ENCODE peak calls at places on chromosomes 1 and 21, in six cellular contexts. T, N, P, I, Z and C are unnamed samples.

GRCh38 chr1:206035027-206035426 is 11.3 kb upstream of the CTSE start:
- DNase-seq in I (no peak), T (peak), P (no peak), N (no peak), Z (no peak), C (no peak)

GRCh38 chr1:79188371-79188770 is 181.8 kb upstream of the ADGRL4 start:
- DNase-seq in N (no peak), P (no peak), I (no peak), T (no peak), Z (no peak), C (no peak)

GRCh38 chr1:13947658-13948057 is 247.7 kb downstream of the PRDM2 start:
- DNase-seq in T (no peak), N (no peak), I (no peak), Z (no peak), P (no peak), C (no peak)

GRCh38 chr21:32770514-32771133 is 931 bp downstream of the PAXBP1 start:
- DNase-seq in T (no peak), P (no peak), I (peak), Z (no peak), N (no peak), C (no peak)

GRCh38 chr1:21397813-21398188 is 42.1 kb upstream of the NBPF3 start:
- DNase-seq in N (no peak), Z (peak), T (peak), I (no peak), P (no peak), C (no peak)

GRCh38 chr1:234887026-234887910 is 241.4 kb downstream of the TOMM20 start:
- DNase-seq in T (no peak), N (no peak), Z (no peak), I (no peak), P (no peak), C (no peak)

GRCh38 chr1:79259390-79260336 is 253.1 kb upstream of the ADGRL4 start:
- DNase-seq in I (no peak), P (no peak), N (no peak), T (no peak), Z (no peak), C (no peak)

GRCh38 chr1:43331688-43332087 is 5.9 kb upstream of the MPL start:
- DNase-seq in T (no peak), Z (no peak), N (no peak), I (no peak), P (no peak), C (no peak)

GRCh38 chr1:59361766-59362165 is 64.9 kb downstream of the FGGY start:
- DNase-seq in T (no peak), P (no peak), Z (peak), N (no peak), I (no peak), C (no peak)

GRCh38 chr1:170520601-170521000 is 11.4 kb upstream of the GORAB start:
- DNase-seq in N (no peak), P (no peak), Z (no peak), I (no peak), T (no peak), C (no peak)

GRCh38 chr1:116123837-116124533 is 12.8 kb downstream of the MAB21L3 start:
- DNase-seq in T (no peak), N (no peak), I (no peak), P (no peak), Z (no peak), C (no peak)

GRCh38 chr1:31723828-31724359 is 20.1 kb upstream of the COL16A1 start:
- DNase-seq in I (peak), T (peak), N (no peak), P (no peak), Z (peak), C (no peak)

GRCh38 chr1:156804026-156804425 is 12.6 kb downstream of the SH2D2A start:
- DNase-seq in Z (no peak), T (no peak), N (no peak), I (no peak), P (no peak), C (no peak)

GRCh38 chr21:42474982-42475381 is 21.0 kb downstream of the RSPH1 start:
- DNase-seq in T (no peak), I (no peak), Z (no peak), P (no peak), N (no peak), C (no peak)

GRCh38 chr1:205064741-205065316 is 19.4 kb downstream of the TMEM81 start:
- DNase-seq in Z (no peak), N (no peak), P (no peak), T (no peak), I (no peak), C (no peak)

GRCh38 chr1:163774390-163774789 is 452.6 kb downstream of the NUF2 start:
- DNase-seq in N (no peak), Z (no peak), P (no peak), I (no peak), T (no peak), C (no peak)

GRCh38 chr1:1440941-1441888 is 5.7 kb downstream of the VWA1 start:
- DNase-seq in Z (peak), N (peak), P (no peak), T (peak), I (peak), C (peak)

GRCh38 chr1:63861055-63861691 is 87.4 kb downstream of the ROR1 start:
- DNase-seq in T (no peak), Z (no peak), N (no peak), I (no peak), P (no peak), C (no peak)

GRCh38 chr1:62438163-62438562 is 1.3 kb downstream of the USP1 start:
- DNase-seq in P (no peak), Z (no peak), T (no peak), N (no peak), I (no peak), C (no peak)

GRCh38 chr1:155323729-155324040 is 3.0 kb downstream of the RUSC1 start:
- DNase-seq in I (peak), T (peak), P (no peak), N (peak), Z (peak), C (peak)

GRCh38 chr1:32651461-32652073 is 559 bp downstream of the RBBP4 start:
- DNase-seq in T (no peak), Z (no peak), I (no peak), P (no peak), N (peak), C (no peak)

GRCh38 chr21:39660191-39660590 is 47.5 kb downstream of the B3GALT5 start:
- DNase-seq in N (no peak), Z (no peak), P (no peak), I (no peak), T (no peak), C (no peak)

GRCh38 chr1:41830711-41831110 is 88.0 kb downstream of the HIVEP3 start:
- DNase-seq in P (no peak), I (no peak), N (no peak), Z (no peak), T (no peak), C (no peak)

GRCh38 chr1:93080424-93080823 is 1.3 kb downstream of the MTF2 start:
- DNase-seq in Z (peak), P (peak), T (no peak), N (no peak), I (peak), C (peak)

GRCh38 chr1:119646521-119647227 is 1.4 kb downstream of the ZNF697 start:
- DNase-seq in N (no peak), P (no peak), T (no peak), I (no peak), Z (peak), C (no peak)

GRCh38 chr1:221743416-221744208 is 1.7 kb upstream of the DUSP10 start:
- DNase-seq in I (no peak), T (no peak), Z (no peak), N (no peak), P (peak), C (no peak)

GRCh38 chr1:29969576-29969975 is 733.3 kb downstream of the PTPRU start:
- DNase-seq in P (no peak), T (peak), N (no peak), Z (no peak), I (no peak), C (no peak)

GRCh38 chr1:212317916-212318315 is 32.7 kb downstream of the PPP2R5A start:
- DNase-seq in Z (no peak), P (no peak), I (no peak), T (no peak), N (no peak), C (no peak)

GRCh38 chr1:220906561-220907334 is 27.5 kb downstream of the HLX start:
- DNase-seq in T (no peak), Z (no peak), I (no peak), P (no peak), N (no peak), C (no peak)

GRCh38 chr1:34792868-34793727 is at the start of gene GJA4:
- DNase-seq in N (no peak), I (no peak), T (no peak), Z (peak), P (no peak), C (no peak)

GRCh38 chr1:31413405-31414005 is 492 bp downstream of the SERINC2 start:
- DNase-seq in I (no peak), T (peak), Z (peak), N (no peak), P (no peak), C (no peak)

GRCh38 chr1:167791281-167792209 is 69.8 kb downstream of the MPZL1 start:
- DNase-seq in Z (no peak), N (no peak), I (no peak), T (no peak), P (no peak), C (no peak)

GRCh38 chr1:225460737-225461532 is 33.1 kb upstream of the LBR start:
- DNase-seq in Z (no peak), N (no peak), P (no peak), I (no peak), T (no peak), C (no peak)

GRCh38 chr1:161908264-161908663 is 115.4 kb downstream of the OLFML2B start:
- DNase-seq in N (no peak), P (no peak), T (no peak), I (no peak), Z (no peak), C (no peak)

GRCh38 chr1:168079761-168080160 is 57.0 kb downstream of the GPR161 start:
- DNase-seq in T (no peak), Z (no peak), P (no peak), N (no peak), I (no peak), C (no peak)

GRCh38 chr1:107863342-107863741 is 101.6 kb downstream of the VAV3 start:
- DNase-seq in T (no peak), P (no peak), N (no peak), I (no peak), Z (no peak), C (no peak)

GRCh38 chr1:27296773-27297214 is 25.2 kb upstream of the TMEM222 start:
- DNase-seq in T (peak), Z (peak), I (peak), P (no peak), N (peak), C (peak)

GRCh38 chr1:47332779-47333577 is 612 bp upstream of the CMPK1 start:
- DNase-seq in P (no peak), N (peak), Z (no peak), T (no peak), I (no peak), C (no peak)

GRCh38 chr1:47334765-47335435 is 1.3 kb downstream of the CMPK1 start:
- DNase-seq in T (no peak), N (no peak), Z (no peak), P (peak), I (peak), C (no peak)

GRCh38 chr1:47331875-47332274 is 1.7 kb upstream of the CMPK1 start:
- DNase-seq in T (no peak), I (no peak), P (no peak), Z (no peak), N (no peak), C (no peak)

GRCh38 chr1:47333578-47333921 is at the start of gene CMPK1:
- DNase-seq in P (peak), I (peak), T (peak), Z (peak), N (peak), C (peak)

DNA sequence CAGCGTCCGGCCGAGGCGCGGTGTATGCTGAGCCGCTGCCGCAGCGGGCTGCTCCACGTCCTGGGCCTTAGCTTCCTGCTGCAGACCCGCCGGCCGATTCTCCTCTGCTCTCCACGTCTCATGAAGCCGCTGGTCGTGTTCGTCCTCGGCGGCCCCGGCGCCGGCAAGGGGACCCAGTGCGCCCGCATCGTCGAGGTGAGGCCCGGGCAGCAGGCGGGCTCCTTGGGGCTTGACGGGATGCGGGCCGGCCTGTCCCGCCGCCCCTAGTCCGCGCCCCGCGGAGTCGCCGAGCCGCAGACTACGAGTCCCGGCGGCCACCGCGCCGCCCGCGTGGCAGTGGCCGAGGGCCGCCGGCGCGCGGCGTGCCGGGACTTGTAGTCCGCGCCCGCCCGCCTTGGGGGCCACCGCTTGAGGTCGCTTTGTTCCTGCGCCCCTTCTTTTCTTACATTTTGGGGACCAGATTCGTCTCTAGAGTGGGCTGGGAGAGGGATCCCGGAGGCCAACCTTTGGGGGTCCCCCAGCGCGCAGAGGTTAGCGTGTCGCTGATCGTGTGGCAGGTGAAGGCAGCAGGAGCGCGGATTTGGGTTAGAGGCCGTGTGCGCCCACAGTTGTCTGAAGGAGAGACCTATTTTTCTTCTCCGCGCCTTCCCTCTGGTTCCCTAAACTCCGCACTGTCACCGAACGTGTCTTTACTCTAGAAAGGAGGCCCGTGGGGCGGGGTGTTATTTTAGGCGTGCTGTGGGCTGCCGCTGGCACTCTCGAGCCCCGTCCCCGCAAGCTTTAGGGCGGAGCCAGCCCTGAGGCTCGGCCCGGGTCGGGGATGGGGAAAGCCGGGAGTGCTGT is 553 bp downstream of the CMPK1 start:
- DNase-seq in T (peak), N (peak), Z (peak), I (peak), P (no peak), C (peak)
- TF ChIP-seq POLR2A in T (peak), N (peak), Z (peak), I (peak), P (peak), C (peak)

GRCh38 chr21:15976807-15977206 is 247.0 kb downstream of the USP25 start:
- DNase-seq in T (no peak), P (no peak), I (no peak), N (no peak), Z (no peak), C (no peak)
- TF ChIP-seq TAF1 in T (no peak), P (no peak), I (no peak), N (no peak), Z (no peak), C (no peak)

DNA sequence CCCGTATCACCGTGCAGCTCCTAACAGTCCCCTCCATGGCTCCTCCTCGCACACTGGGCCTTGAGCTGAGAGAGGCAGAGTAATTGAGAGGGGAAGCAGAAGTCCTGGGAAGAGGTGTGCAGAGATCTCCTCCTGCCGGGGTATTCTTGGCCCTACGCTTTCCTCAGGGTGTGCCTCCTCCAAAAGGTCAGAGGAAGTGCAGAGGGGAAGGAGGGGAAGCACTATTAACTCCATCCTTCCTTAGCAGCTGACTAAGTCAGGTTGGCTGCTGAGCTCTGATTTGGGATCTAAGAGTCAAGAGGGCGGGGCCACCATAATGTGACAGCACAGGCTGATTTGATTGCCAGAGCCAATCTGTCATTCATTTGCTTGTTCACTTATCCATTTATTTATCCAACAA is 12.3 kb downstream of the ATP2B4 start:
- DNase-seq in Z (no peak), I (no peak), P (no peak), N (no peak), T (no peak), C (no peak)
- TF ChIP-seq POLR2AphosphoS5 in Z (no peak), I (no peak), P (no peak), N (no peak), T (no peak), C (no peak)

GRCh38 chr1:12677565-12677964 is 33.7 kb downstream of the AADACL4 start:
- DNase-seq in I (no peak), P (no peak), N (no peak), Z (no peak), T (no peak), C (no peak)
- TF ChIP-seq POLR2A in I (no peak), P (no peak), N (no peak), Z (no peak), T (no peak), C (no peak)

GRCh38 chr1:54289061-54289938 is 89.3 kb downstream of the MRPL37 start:
- DNase-seq in P (no peak), N (no peak), Z (no peak), I (no peak), T (no peak), C (no peak)
- TF ChIP-seq TAF1 in P (no peak), N (no peak), Z (no peak), I (no peak), T (no peak), C (no peak)

GRCh38 chr1:228988655-228989054 is 253.4 kb downstream of the RHOU start:
- DNase-seq in T (no peak), Z (no peak), P (no peak), N (no peak), I (peak), C (no peak)

GRCh38 chr1:228990906-228991569 is 255.8 kb downstream of the RHOU start:
- DNase-seq in P (no peak), N (no peak), Z (no peak), I (no peak), T (no peak), C (no peak)

GRCh38 chr1:228989176-228989575 is 253.9 kb downstream of the RHOU start:
- DNase-seq in N (no peak), T (no peak), I (no peak), P (no peak), Z (no peak), C (no peak)

GRCh38 chr1:228989676-228989991 is 254.4 kb downstream of the RHOU start:
- DNase-seq in Z (no peak), T (no peak), P (no peak), N (no peak), I (no peak), C (no peak)

DNA sequence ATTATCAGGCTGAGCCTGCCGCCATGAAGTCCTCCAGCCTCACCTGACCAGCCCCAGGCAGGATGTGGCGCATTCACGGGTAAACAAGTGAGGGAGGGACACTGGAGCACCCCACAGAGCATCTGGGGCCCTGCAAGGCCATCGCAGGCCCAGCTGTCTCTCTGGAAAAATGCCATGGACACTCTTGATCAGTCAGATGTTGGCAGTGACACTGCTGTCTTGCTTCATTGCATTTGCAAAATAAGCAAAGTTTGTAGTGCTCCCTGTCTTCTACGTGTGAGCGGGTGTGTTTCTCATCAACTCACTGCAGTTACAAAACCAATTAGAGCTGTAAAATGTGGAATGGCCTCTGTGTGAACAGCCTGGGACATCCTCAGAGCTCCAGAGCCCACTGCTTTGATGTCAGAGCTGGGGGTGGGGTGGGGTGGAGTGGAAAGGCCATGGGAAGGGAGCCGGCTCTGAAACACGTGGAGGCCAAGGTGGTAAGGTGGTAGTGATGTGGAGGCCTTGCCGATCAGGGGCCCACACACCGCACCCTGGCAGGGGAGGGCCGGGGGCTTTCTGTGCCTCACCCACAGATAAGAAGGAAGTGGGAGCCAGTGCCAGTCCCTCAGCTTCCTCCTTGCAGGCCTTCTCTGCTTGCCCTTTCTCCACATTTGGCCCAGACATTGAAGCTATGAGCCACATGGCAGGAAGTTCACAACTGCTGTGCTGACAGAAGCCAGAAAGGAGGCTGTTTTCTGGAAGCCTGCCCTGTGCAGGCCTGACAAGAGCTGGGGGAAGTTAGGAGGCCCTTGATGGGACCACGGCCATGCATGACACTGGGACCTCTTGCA is 254.9 kb downstream of the RHOU start:
- DNase-seq in Z (no peak), T (no peak), P (no peak), N (no peak), I (peak), C (no peak)
- TF ChIP-seq POLR2AphosphoS5 in Z (no peak), T (no peak), P (no peak), N (no peak), I (no peak), C (no peak)

GRCh38 chr1:38870996-38871395 is 2.2 kb downstream of the MYCBP start:
- DNase-seq in Z (no peak), N (no peak), T (no peak), I (no peak), P (no peak), C (no peak)

GRCh38 chr1:38875811-38876210 is 2.7 kb upstream of the MYCBP start:
- DNase-seq in P (no peak), N (no peak), I (no peak), Z (no peak), T (no peak), C (no peak)

GRCh38 chr1:38872401-38873026 is 634 bp downstream of the MYCBP start:
- DNase-seq in I (no peak), Z (no peak), T (no peak), N (no peak), P (no peak), C (peak)

GRCh38 chr1:38873027-38873969 is at the start of gene MYCBP:
- DNase-seq in I (peak), Z (peak), T (peak), P (peak), N (peak), C (peak)
- TF ChIP-seq POLR2A in I (peak), Z (peak), T (no peak), P (peak), N (peak), C (peak)

GRCh38 chr1:183070923-183071618 is 47.9 kb downstream of the LAMC1 start:
- DNase-seq in T (no peak), I (peak), P (peak), Z (no peak), N (peak), C (peak)
- TF ChIP-seq TAF1 in T (no peak), I (no peak), P (no peak), Z (no peak), N (no peak), C (peak)

GRCh38 chr1:47178665-47179022 is 11.2 kb downstream of the PDZK1IP1 start:
- DNase-seq in Z (no peak), T (no peak), I (no peak), P (no peak), N (no peak), C (no peak)

GRCh38 chr1:47178020-47178419 is 11.8 kb downstream of the PDZK1IP1 start:
- DNase-seq in P (no peak), I (no peak), Z (no peak), N (no peak), T (no peak), C (no peak)

GRCh38 chr1:47180603-47181094 is 9.2 kb downstream of the PDZK1IP1 start:
- DNase-seq in T (no peak), Z (peak), N (no peak), I (no peak), P (no peak), C (no peak)

GRCh38 chr1:47179988-47180563 is 9.8 kb downstream of the PDZK1IP1 start:
- DNase-seq in N (no peak), Z (no peak), I (no peak), T (no peak), P (no peak), C (no peak)

GRCh38 chr1:47179023-47179987 is 10.5 kb downstream of the PDZK1IP1 start:
- DNase-seq in P (peak), N (peak), Z (peak), I (peak), T (peak), C (peak)
- TF ChIP-seq POLR2AphosphoS5 in P (no peak), N (no peak), Z (peak), I (peak), T (peak), C (no peak)